ENCODE peak calls at places on chromosome 2, in ten cellular contexts. S, Q, O, G, E, Y, D, N, R and P are unnamed samples.
A peak's percentile ranks its signal among the peaks of the same experiment; 100 is the strongest.

GRCh38 chr2:46062637-46063412 is 234.4 kb upstream of the EPAS1 start:
- DNase-seq in S (peak; percentile 65), Q (peak; percentile 87), O (peak; percentile 93), G (peak; percentile 87), E (peak; percentile 78), Y (peak; percentile 65), D (no peak), N (peak; percentile 71), R (peak; percentile 64), P (peak; percentile 78)

GRCh38 chr2:188016917-188017316 is 274.8 kb upstream of the GULP1 start:
- DNase-seq in S (no peak), Q (no peak), O (no peak), G (no peak), E (no peak), Y (no peak), D (no peak), N (no peak), R (no peak), P (no peak)

GRCh38 chr2:82790277-82791021 is 1668.6 kb downstream of the SUCLG1 start:
- DNase-seq in S (no peak), Q (peak; percentile 62), O (no peak), G (peak; percentile 6), E (no peak), Y (no peak), D (no peak), N (no peak), R (peak; percentile 13), P (no peak)

GRCh38 chr2:55173422-55174020 is 58.6 kb downstream of the CLHC1 start:
- DNase-seq in S (no peak), Q (no peak), O (no peak), G (no peak), E (no peak), Y (no peak), D (no peak), N (no peak), R (no peak), P (no peak)

GRCh38 chr2:74593826-74594467 is 39.4 kb downstream of the DOK1 start:
- DNase-seq in S (no peak), Q (no peak), O (no peak), G (no peak), E (no peak), Y (no peak), D (no peak), N (no peak), R (no peak), P (no peak)

GRCh38 chr2:71941731-71942575 is 205.7 kb downstream of the CYP26B1 start:
- DNase-seq in S (no peak), Q (no peak), O (peak; percentile 45), G (no peak), E (no peak), Y (no peak), D (no peak), N (no peak), R (no peak), P (no peak)

GRCh38 chr2:12032975-12033374 is 286.5 kb downstream of the LPIN1 start:
- DNase-seq in S (no peak), Q (peak; percentile 43), O (no peak), G (peak; percentile 27), E (no peak), Y (no peak), D (no peak), N (no peak), R (no peak), P (no peak)

GRCh38 chr2:45047301-45047700 is 38.0 kb upstream of the SIX2 start:
- DNase-seq in S (no peak), Q (no peak), O (no peak), G (no peak), E (no peak), Y (no peak), D (no peak), N (no peak), R (no peak), P (no peak)

GRCh38 chr2:95042472-95043271 is 17.2 kb downstream of the MAL start:
- DNase-seq in S (no peak), Q (no peak), O (no peak), G (no peak), E (no peak), Y (no peak), D (no peak), N (no peak), R (no peak), P (no peak)

GRCh38 chr2:98664323-98664722 is 55.9 kb downstream of the UNC50 start:
- DNase-seq in S (no peak), Q (no peak), O (no peak), G (no peak), E (peak; percentile 7), Y (no peak), D (no peak), N (no peak), R (no peak), P (peak; percentile 70)

GRCh38 chr2:233208382-233209116 is 42.9 kb upstream of the ATG16L1 start:
- DNase-seq in S (no peak), Q (peak; percentile 10), O (no peak), G (no peak), E (no peak), Y (no peak), D (no peak), N (no peak), R (no peak), P (no peak)

GRCh38 chr2:224155896-224156295 is 116.8 kb upstream of the SERPINE2 start:
- DNase-seq in S (no peak), Q (peak; percentile 77), O (no peak), G (peak; percentile 32), E (no peak), Y (no peak), D (no peak), N (no peak), R (no peak), P (no peak)

GRCh38 chr2:1773883-1774282 is 29.6 kb upstream of the PXDN start:
- DNase-seq in S (no peak), Q (no peak), O (no peak), G (no peak), E (no peak), Y (no peak), D (no peak), N (peak; percentile 3), R (no peak), P (peak; percentile 5)

GRCh38 chr2:127423476-127423840 is 5.2 kb downstream of the PROC start:
- DNase-seq in S (no peak), Q (peak; percentile 23), O (peak; percentile 31), G (no peak), E (no peak), Y (no peak), D (no peak), N (no peak), R (no peak), P (peak; percentile 85)

GRCh38 chr2:2698182-2699116 is 367.4 kb upstream of the MYT1L start:
- DNase-seq in S (no peak), Q (no peak), O (peak; percentile 60), G (no peak), E (peak; percentile 35), Y (no peak), D (no peak), N (no peak), R (no peak), P (peak; percentile 44)

GRCh38 chr2:174049895-174050294 is 84.7 kb upstream of the SP3 start:
- DNase-seq in S (no peak), Q (no peak), O (no peak), G (no peak), E (no peak), Y (no peak), D (no peak), N (no peak), R (no peak), P (no peak)

GRCh38 chr2:128746356-128746755 is 427.7 kb upstream of the HS6ST1 start:
- DNase-seq in S (no peak), Q (peak; percentile 77), O (peak; percentile 83), G (peak; percentile 97), E (no peak), Y (no peak), D (no peak), N (no peak), R (peak; percentile 69), P (no peak)

GRCh38 chr2:71461304-71461671 is 7.9 kb downstream of the DYSF start:
- DNase-seq in S (no peak), Q (no peak), O (peak; percentile 48), G (no peak), E (no peak), Y (no peak), D (no peak), N (no peak), R (no peak), P (no peak)

GRCh38 chr2:136116813-136117390 is 1.0 kb downstream of the CXCR4 start:
- DNase-seq in S (peak; percentile 67), Q (no peak), O (no peak), G (no peak), E (peak; percentile 41), Y (peak; percentile 60), D (no peak), N (peak; percentile 65), R (no peak), P (peak; percentile 92)

GRCh38 chr2:219820767-219821166 is 193.3 kb downstream of the SLC4A3 start:
- DNase-seq in S (no peak), Q (no peak), O (no peak), G (no peak), E (no peak), Y (no peak), D (no peak), N (no peak), R (no peak), P (no peak)

GRCh38 chr2:12271589-12271984 is 445.1 kb upstream of the TRIB2 start:
- DNase-seq in S (no peak), Q (no peak), O (no peak), G (no peak), E (no peak), Y (no peak), D (no peak), N (no peak), R (no peak), P (no peak)

GRCh38 chr2:158464426-158465281 is 7.9 kb downstream of the PKP4 start:
- DNase-seq in S (peak; percentile 43), Q (peak; percentile 28), O (no peak), G (no peak), E (peak; percentile 49), Y (no peak), D (no peak), N (no peak), R (no peak), P (no peak)

GRCh38 chr2:128448331-128449225 is 129.9 kb upstream of the HS6ST1 start:
- DNase-seq in S (no peak), Q (no peak), O (peak; percentile 45), G (no peak), E (no peak), Y (peak; percentile 36), D (no peak), N (no peak), R (no peak), P (no peak)

GRCh38 chr2:29562896-29563295 is 358.5 kb downstream of the ALK start:
- DNase-seq in S (no peak), Q (peak; percentile 16), O (no peak), G (peak; percentile 49), E (no peak), Y (no peak), D (no peak), N (no peak), R (no peak), P (no peak)

GRCh38 chr2:173962036-173962435 is 3.1 kb downstream of the SP3 start:
- DNase-seq in S (no peak), Q (no peak), O (no peak), G (no peak), E (peak; percentile 22), Y (no peak), D (no peak), N (no peak), R (no peak), P (no peak)

GRCh38 chr2:120104002-120104467 is 91.2 kb downstream of the EPB41L5 start:
- DNase-seq in S (no peak), Q (peak; percentile 92), O (no peak), G (peak; percentile 91), E (no peak), Y (no peak), D (no peak), N (no peak), R (peak; percentile 96), P (no peak)

GRCh38 chr2:239113164-239113563 is 265.3 kb downstream of the TWIST2 start:
- DNase-seq in S (no peak), Q (no peak), O (no peak), G (peak; percentile 25), E (peak; percentile 28), Y (no peak), D (no peak), N (no peak), R (peak; percentile 4), P (no peak)

GRCh38 chr2:49029406-49029805 is 124.9 kb downstream of the FSHR start:
- DNase-seq in S (no peak), Q (no peak), O (no peak), G (no peak), E (no peak), Y (no peak), D (no peak), N (no peak), R (no peak), P (no peak)